ENCODE peak calls at places on chromosomes 2 and 18, in nine cellular contexts. B is retinal pigment epithelial cell, L is H1, E is Calu3, Q is Panc1, D is AG04450, Z is breast epithelium, J is AG04449, R is neural crest cell. G is an unnamed sample.

GRCh38 chr18:9792565-9793226 is 84.6 kb downstream of the RAB31 start:
- DNase-seq in R (no peak), D (no peak), L (peak; percentile 91), J (no peak), Z (no peak), B (no peak), E (peak; percentile 37), Q (no peak), G (no peak)

GRCh38 chr2:174148833-174149232 is 99.5 kb downstream of the OLA1 start:
- DNase-seq in Q (no peak), D (no peak), E (no peak), L (no peak), J (no peak), Z (no peak), B (no peak), R (no peak), G (no peak)

GRCh38 chr2:74048147-74048546 is 63.4 kb downstream of the TET3 start:
- DNase-seq in Q (no peak), L (no peak), J (no peak), E (no peak), R (no peak), Z (no peak), D (no peak), B (no peak), G (no peak)

GRCh38 chr18:58004317-58004716 is 39.7 kb upstream of the NEDD4L start:
- DNase-seq in B (peak; percentile 70), L (no peak), R (no peak), J (peak; percentile 37), D (peak; percentile 18), E (no peak), Q (no peak), Z (no peak), G (no peak)

GRCh38 chr18:57743008-57743407 is 60.1 kb downstream of the ATP8B1 start:
- DNase-seq in R (no peak), J (peak; percentile 69), L (no peak), D (peak; percentile 30), Z (no peak), Q (no peak), E (no peak), B (peak; percentile 40), G (no peak)

GRCh38 chr18:44518091-44518490 is 162.6 kb upstream of the SETBP1 start:
- DNase-seq in Z (no peak), D (no peak), J (no peak), L (no peak), B (no peak), R (no peak), E (no peak), Q (no peak), G (no peak)

GRCh38 chr18:713135-713490 is 683 bp upstream of the ENOSF1 start:
- DNase-seq in D (no peak), E (no peak), Q (no peak), L (no peak), R (no peak), Z (no peak), B (no peak), J (no peak), G (no peak)

GRCh38 chr2:157838442-157839161 is 37.5 kb downstream of the ACVR1 start:
- DNase-seq in Q (no peak), J (peak; percentile 49), L (no peak), B (no peak), D (peak; percentile 57), R (no peak), Z (no peak), E (peak; percentile 73), G (peak; percentile 55)

GRCh38 chr18:74739926-74740325 is 142.3 kb downstream of the ZNF407 start:
- DNase-seq in B (no peak), Z (no peak), L (no peak), R (no peak), D (no peak), Q (no peak), J (no peak), E (no peak), G (no peak)

GRCh38 chr18:78776151-78776550 is 203.5 kb upstream of the SALL3 start:
- DNase-seq in E (no peak), R (no peak), Z (no peak), Q (no peak), B (no peak), L (no peak), D (no peak), J (no peak), G (no peak)

GRCh38 chr18:56314396-56314795 is 324.0 kb downstream of the TXNL1 start:
- DNase-seq in E (no peak), Q (no peak), J (no peak), Z (no peak), B (no peak), R (no peak), D (no peak), L (no peak), G (no peak)

GRCh38 chr18:44098551-44099098 is 582.1 kb upstream of the SETBP1 start:
- DNase-seq in J (no peak), R (no peak), L (peak; percentile 58), D (no peak), E (no peak), Q (no peak), Z (no peak), B (no peak), G (peak; percentile 21)

GRCh38 chr18:33116376-33116775 is 324.1 kb downstream of the CCDC178 start:
- DNase-seq in D (no peak), R (no peak), J (no peak), L (no peak), E (peak; percentile 79), Q (no peak), Z (no peak), B (no peak), G (no peak)

GRCh38 chr2:202690321-202690900 is 55.6 kb downstream of the FAM117B start:
- DNase-seq in E (no peak), J (no peak), D (no peak), L (no peak), R (no peak), B (no peak), Z (no peak), Q (no peak), G (no peak)

GRCh38 chr18:21051615-21052014 is 60.0 kb downstream of the ROCK1 start:
- DNase-seq in E (no peak), D (no peak), J (no peak), Z (no peak), B (no peak), R (no peak), L (no peak), Q (no peak), G (no peak)

GRCh38 chr2:74894261-74895030 is 60.5 kb downstream of the HK2 start:
- DNase-seq in D (no peak), J (peak; percentile 69), E (no peak), L (no peak), B (no peak), R (no peak), Z (no peak), Q (no peak), G (no peak)

GRCh38 chr2:57376985-57377384 is 669.6 kb upstream of the VRK2 start:
- DNase-seq in Q (no peak), E (no peak), J (no peak), B (no peak), L (no peak), Z (no peak), R (no peak), D (no peak), G (no peak)

GRCh38 chr18:57397440-57397839 is 37.7 kb upstream of the ONECUT2 start:
- DNase-seq in Z (no peak), R (no peak), Q (peak; percentile 10), E (peak; percentile 38), L (no peak), J (peak; percentile 4), D (no peak), B (no peak), G (no peak)

GRCh38 chr2:96546321-96546720 is 9.8 kb downstream of the ARID5A start:
- DNase-seq in B (no peak), D (no peak), J (no peak), E (no peak), Z (no peak), R (no peak), Q (no peak), L (no peak), G (no peak)

GRCh38 chr2:43278683-43279220 is 52.3 kb upstream of the ZFP36L2 start:
- DNase-seq in R (no peak), B (no peak), Q (no peak), E (no peak), J (no peak), D (no peak), L (no peak), Z (no peak), G (no peak)

GRCh38 chr2:118029025-118029424 is 15.2 kb upstream of the CCDC93 start:
- DNase-seq in L (no peak), Z (no peak), D (no peak), B (no peak), E (no peak), Q (no peak), R (no peak), J (no peak), G (no peak)

GRCh38 chr2:118031566-118031965 is 17.7 kb upstream of the CCDC93 start:
- DNase-seq in E (no peak), J (no peak), D (no peak), L (no peak), B (no peak), Z (no peak), Q (no peak), R (no peak), G (no peak)

GRCh38 chr2:118032169-118033013 is 18.5 kb upstream of the CCDC93 start:
- DNase-seq in E (peak; percentile 53), J (no peak), R (peak; percentile 37), Z (no peak), B (no peak), D (no peak), Q (no peak), L (peak; percentile 52), G (peak; percentile 61)
- TF ChIP-seq CTCF in E (peak; percentile 76), J (peak; percentile 69), R (peak; percentile 85), Z (peak; percentile 64), B (peak; percentile 77), D (peak; percentile 77), Q (peak; percentile 88), L (peak; percentile 83), G (peak; percentile 91)

GRCh38 chr2:88875749-88876148 is 184.3 kb downstream of the RPIA start:
- DNase-seq in Q (no peak), L (no peak), B (no peak), E (no peak), D (no peak), Z (no peak), R (no peak), J (no peak), G (no peak)
- TF ChIP-seq CTCF in Q (no peak), L (no peak), B (no peak), E (no peak), D (no peak), Z (no peak), R (no peak), J (no peak), G (no peak)

DNA sequence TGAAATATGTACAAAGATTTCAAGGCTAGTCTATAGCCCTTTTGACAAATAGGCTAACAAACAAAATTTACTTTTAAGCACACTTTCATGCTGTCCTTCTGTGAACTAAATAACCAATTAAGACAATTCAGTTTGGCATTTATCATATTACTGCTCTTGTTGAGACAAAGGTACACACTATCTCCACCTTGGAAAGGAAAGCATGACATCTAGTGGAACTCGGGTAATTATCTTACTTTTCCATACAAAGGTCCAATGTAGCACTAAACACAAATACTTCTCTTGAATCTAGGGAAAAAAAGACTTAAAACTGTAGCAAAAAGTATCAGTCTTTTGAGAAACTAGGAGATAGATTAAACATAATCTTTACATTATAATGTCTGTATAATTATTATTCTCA is 125.0 kb upstream of the CD226 start:
- DNase-seq in D (peak; percentile 11), B (peak; percentile 16), L (no peak), Z (no peak), E (no peak), Q (no peak), J (no peak), R (no peak), G (no peak)
- TF ChIP-seq CTCF in D (peak; percentile 51), B (peak; percentile 48), L (peak; percentile 28), Z (no peak), E (no peak), Q (no peak), J (peak; percentile 18), R (no peak), G (no peak)

GRCh38 chr2:20229322-20230201 is 4.6 kb upstream of the SDC1 start:
- DNase-seq in Z (peak; percentile 45), B (no peak), R (no peak), Q (no peak), E (no peak), J (no peak), D (no peak), L (peak; percentile 14), G (no peak)
- TF ChIP-seq CTCF in Z (no peak), B (no peak), R (no peak), Q (no peak), E (no peak), J (no peak), D (no peak), L (no peak), G (no peak)

G was measured in glutamatergic neuron.